ENCODE peak calls at places on chromosomes 1 and 21, in ten cellular contexts. X is AG09319, L is uterus, S is heart right ventricle, Q is hepatocyte, V is bronchial epithelial cell, P is prostate gland, C is upper lobe of right lung, K is astrocyte of the spinal cord, D is brain microvascular endothelial cell. W is an unnamed sample.
A peak's percentile ranks its signal among the peaks of the same experiment; 100 is the strongest.

GRCh38 chr1:108646661-108647269 is 14.1 kb downstream of the HENMT1 start:
- DNase-seq in P (peak; percentile 50), C (peak; percentile 93), L (peak; percentile 38), Q (peak; percentile 76), X (peak; percentile 59), D (peak; percentile 61), V (peak; percentile 63), S (peak; percentile 60), K (peak; percentile 58), W (no peak)

GRCh38 chr1:19390901-19391595 is 78.9 kb downstream of the SLC66A1 start:
- DNase-seq in C (no peak), X (peak; percentile 85), Q (peak; percentile 64), S (peak; percentile 53), V (peak; percentile 22), D (peak; percentile 70), K (peak; percentile 93), L (peak; percentile 73), P (peak; percentile 63), W (no peak)

GRCh38 chr1:66240491-66241484 is 293.2 kb upstream of the SGIP1 start:
- DNase-seq in L (no peak), P (no peak), V (no peak), Q (no peak), C (no peak), X (no peak), K (no peak), S (no peak), D (no peak), W (no peak)

GRCh38 chr1:17272641-17273040 is 23.7 kb downstream of the PADI3 start:
- DNase-seq in X (no peak), K (no peak), V (no peak), S (no peak), P (no peak), Q (no peak), L (no peak), D (no peak), C (no peak), W (peak; percentile 44)

GRCh38 chr1:12019858-12020509 is 686 bp downstream of the MIIP start:
- DNase-seq in X (no peak), V (no peak), C (no peak), P (no peak), Q (no peak), S (no peak), L (no peak), K (no peak), D (no peak), W (no peak)

GRCh38 chr1:200891774-200892157 is 2.9 kb upstream of the INAVA start:
- DNase-seq in C (no peak), V (no peak), S (no peak), Q (peak; percentile 70), P (no peak), L (no peak), X (no peak), D (no peak), K (no peak), W (no peak)

GRCh38 chr1:205020466-205020865 is 22.5 kb upstream of the CNTN2 start:
- DNase-seq in Q (no peak), S (no peak), K (no peak), D (no peak), X (no peak), P (no peak), C (no peak), L (no peak), V (no peak), W (peak; percentile 70)

GRCh38 chr1:1815606-1816281 is 37.5 kb upstream of the NADK start:
- DNase-seq in S (no peak), C (peak; percentile 16), V (no peak), D (no peak), L (no peak), X (no peak), K (no peak), Q (no peak), P (no peak), W (peak; percentile 59)

GRCh38 chr1:40708750-40709099 is 17.2 kb downstream of the NFYC start:
- DNase-seq in L (no peak), X (peak; percentile 44), Q (peak; percentile 74), D (no peak), S (no peak), V (peak; percentile 87), K (peak; percentile 97), C (no peak), P (no peak), W (no peak)

GRCh38 chr1:32031578-32032286 is 18.1 kb downstream of the KHDRBS1 start:
- DNase-seq in P (no peak), X (no peak), V (peak; percentile 48), S (no peak), D (peak; percentile 55), Q (peak; percentile 36), K (peak; percentile 75), L (no peak), C (no peak), W (no peak)

GRCh38 chr1:26351591-26352337 is 2.2 kb downstream of the CRYBG2 start:
- DNase-seq in K (peak; percentile 31), P (no peak), Q (peak; percentile 78), V (peak; percentile 92), X (no peak), D (peak; percentile 35), S (no peak), L (no peak), C (no peak), W (no peak)

DNA sequence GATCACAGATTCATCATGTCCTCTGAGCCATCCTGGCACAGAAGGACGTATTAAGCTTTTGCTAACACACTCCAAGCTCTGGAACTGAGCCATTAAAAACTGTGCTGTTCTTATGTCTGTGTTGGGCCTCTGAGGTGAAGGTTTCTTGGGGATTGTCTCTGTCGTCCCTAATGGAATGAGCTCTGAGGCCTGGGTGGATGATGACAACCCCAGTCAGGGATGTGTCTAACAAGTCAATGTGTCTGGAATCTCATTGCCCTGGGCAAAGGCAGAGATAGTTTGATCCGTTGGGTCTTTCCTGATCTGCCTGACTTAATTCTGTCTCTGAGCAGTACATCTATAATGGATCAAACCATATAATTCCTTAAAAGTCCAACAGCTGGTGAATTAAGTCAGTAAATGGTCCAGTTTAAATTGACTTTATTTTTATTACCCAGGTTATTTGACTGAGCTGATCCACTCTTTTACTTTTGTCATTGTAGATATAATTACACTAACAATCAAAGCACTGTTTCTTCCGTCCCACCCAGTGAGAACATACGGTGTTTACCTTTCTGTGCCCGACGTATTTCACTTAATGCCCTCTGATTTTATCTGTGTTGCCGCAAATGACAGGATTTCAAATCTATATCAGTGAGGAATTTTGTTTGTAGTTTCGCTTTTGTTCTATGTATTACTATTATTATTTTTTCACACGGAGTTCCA is 38.8 kb upstream of the OR2B11 start:
- DNase-seq in D (peak; percentile 1), V (no peak), X (no peak), S (no peak), K (no peak), C (no peak), L (no peak), Q (no peak), P (no peak), W (no peak)
- TF ChIP-seq CTCF in D (no peak), V (no peak), X (no peak), S (no peak), K (no peak), C (no peak), L (no peak), Q (no peak), P (no peak), W (no peak)

DNA sequence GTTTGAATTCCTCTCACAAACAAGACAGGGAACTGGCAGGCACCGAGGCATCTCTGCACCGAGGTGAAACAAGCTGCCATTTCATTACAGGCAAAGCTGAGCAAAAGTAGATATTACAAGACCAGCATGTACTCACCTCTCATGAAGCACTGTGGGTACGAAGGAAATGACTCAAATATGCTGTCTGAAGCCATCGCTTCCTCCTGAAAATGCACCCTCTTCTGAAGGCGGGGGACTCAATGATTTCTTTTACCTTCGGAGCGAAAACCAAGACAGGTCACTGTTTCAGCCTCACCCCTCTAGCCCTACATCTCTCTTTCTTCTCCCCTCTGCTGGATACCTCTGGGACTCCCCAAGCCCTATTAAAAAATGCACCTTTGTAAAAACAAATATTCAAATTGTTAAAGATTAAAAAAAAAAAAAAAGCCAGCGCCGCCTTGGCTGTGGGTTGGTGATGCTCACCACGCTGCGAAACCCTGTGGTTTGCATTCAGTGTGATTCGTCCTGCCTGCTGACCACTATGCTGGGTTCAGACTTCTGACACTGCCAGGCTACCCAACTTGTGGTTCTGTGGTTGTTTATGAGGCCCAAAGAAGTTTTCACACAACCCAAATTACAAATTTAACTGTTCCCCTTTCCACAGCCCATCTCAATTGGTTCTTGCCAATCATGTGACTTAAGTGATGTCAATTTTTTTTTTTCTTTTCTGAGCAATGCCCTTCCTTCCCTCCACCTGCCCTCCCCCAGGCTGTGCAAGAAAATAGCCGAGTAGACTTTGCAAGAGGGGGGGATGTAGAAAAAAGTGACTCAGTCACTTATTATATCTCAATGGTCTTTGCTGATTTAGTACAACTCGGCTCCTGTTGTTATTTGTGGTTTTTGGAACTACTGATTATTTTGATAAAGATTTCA is at the start of gene RUNX1:
- DNase-seq in Q (no peak), V (peak; percentile 79), C (peak; percentile 68), K (peak; percentile 96), P (no peak), D (peak; percentile 67), S (no peak), X (no peak), L (no peak), W (no peak)
- TF ChIP-seq CTCF in Q (no peak), V (no peak), C (no peak), K (no peak), P (no peak), D (no peak), S (no peak), X (no peak), L (no peak), W (peak; percentile 32)

GRCh38 chr1:45550401-45551305 is at the start of gene AKR1A1:
- DNase-seq in V (peak; percentile 72), D (peak; percentile 79), P (peak; percentile 84), S (peak; percentile 88), L (peak; percentile 81), Q (peak; percentile 96), K (peak; percentile 89), C (peak; percentile 96), X (peak; percentile 31), W (peak; percentile 94)
- TF ChIP-seq CTCF in V (no peak), D (peak; percentile 13), P (peak; percentile 0), S (no peak), L (no peak), Q (no peak), K (no peak), C (no peak), X (no peak), W (no peak)

GRCh38 chr1:242187816-242188215 is 188.9 kb upstream of the MAP1LC3C start:
- DNase-seq in V (no peak), S (no peak), C (no peak), L (no peak), D (no peak), K (no peak), X (no peak), Q (no peak), P (no peak), W (no peak)

GRCh38 chr1:242184955-242185354 is 186.1 kb upstream of the MAP1LC3C start:
- DNase-seq in V (no peak), C (no peak), L (no peak), D (no peak), X (no peak), S (no peak), K (no peak), P (no peak), Q (no peak), W (no peak)

GRCh38 chr1:242189591-242189990 is 190.7 kb upstream of the MAP1LC3C start:
- DNase-seq in Q (no peak), P (no peak), K (no peak), C (no peak), S (no peak), D (no peak), L (no peak), V (no peak), X (no peak), W (no peak)

GRCh38 chr1:242185728-242186127 is 186.8 kb upstream of the MAP1LC3C start:
- DNase-seq in C (no peak), D (no peak), P (no peak), L (no peak), Q (no peak), S (no peak), K (no peak), X (no peak), V (no peak), W (no peak)

GRCh38 chr1:242187171-242187570 is 188.3 kb upstream of the MAP1LC3C start:
- DNase-seq in V (no peak), P (no peak), K (no peak), X (no peak), Q (no peak), S (no peak), D (no peak), C (no peak), L (no peak), W (no peak)
- TF ChIP-seq CTCF in V (no peak), P (no peak), K (no peak), X (no peak), Q (no peak), S (no peak), D (no peak), C (no peak), L (no peak), W (no peak)

W was measured in chondrocyte.